ENCODE peak calls at places on chromosomes 13 and 19, in four cellular contexts. K is K562, W is GM12878, S is HepG2. H is an unnamed sample.
A peak's percentile ranks its signal among the peaks of the same experiment; 100 is the strongest.

GRCh38 chr19:40433391-40434216 is 7.8 kb upstream of the SERTAD1 start:
- DNase-seq in K (peak; percentile 93), W (no peak), S (peak; percentile 78), H (peak; percentile 98)

GRCh38 chr19:38095411-38096308 is 128.4 kb downstream of the DPF1 start:
- DNase-seq in K (peak; percentile 73), W (peak; percentile 17), S (peak; percentile 46), H (peak; percentile 86)

GRCh38 chr13:110379905-110380341 is 72.8 kb downstream of the COL4A2 start:
- DNase-seq in K (no peak), W (no peak), S (no peak), H (peak; percentile 18)

GRCh38 chr19:17671906-17672305 is 16.2 kb downstream of the UNC13A start:
- DNase-seq in K (peak; percentile 80), W (no peak), S (peak; percentile 24), H (no peak)

GRCh38 chr13:93304868-93305613 is 78.4 kb downstream of the GPC6 start:
- DNase-seq in K (no peak), W (no peak), S (no peak), H (no peak)

GRCh38 chr13:59016250-59016649 is 1147.5 kb downstream of the DIAPH3 start:
- DNase-seq in K (no peak), W (no peak), S (no peak), H (no peak)

GRCh38 chr13:29573190-29573589 is 22.3 kb downstream of the SLC7A1 start:
- DNase-seq in K (no peak), W (no peak), S (no peak), H (no peak)

GRCh38 chr19:47619763-47620162 is 10.8 kb downstream of the BICRA start:
- DNase-seq in K (peak; percentile 35), W (no peak), S (peak; percentile 58), H (no peak)

GRCh38 chr19:49752701-49753100 is 10.4 kb downstream of the TSKS start:
- DNase-seq in K (no peak), W (no peak), S (no peak), H (no peak)

GRCh38 chr19:54439174-54439851 is 9.7 kb upstream of the LENG8 start:
- DNase-seq in K (peak; percentile 50), W (no peak), S (peak; percentile 56), H (peak; percentile 69)

GRCh38 chr19:35216833-35217707 is 11.5 kb downstream of the FAM187B start:
- DNase-seq in K (no peak), W (no peak), S (no peak), H (no peak)

GRCh38 chr13:35191883-35192282 is 249.8 kb downstream of the NBEA start:
- DNase-seq in K (no peak), W (no peak), S (no peak), H (no peak)

GRCh38 chr19:33301011-33301899 is 1.1 kb downstream of the CEBPA start:
- DNase-seq in K (no peak), W (no peak), S (no peak), H (peak; percentile 59)

GRCh38 chr13:96650301-96650886 is 343.9 kb downstream of the OXGR1 start:
- DNase-seq in K (no peak), W (peak; percentile 12), S (no peak), H (no peak)

GRCh38 chr19:18839465-18840287 is 7.9 kb downstream of the UPF1 start:
- DNase-seq in K (no peak), W (no peak), S (peak; percentile 87), H (no peak)

GRCh38 chr13:78603240-78603947 is at the start of gene POU4F1:
- DNase-seq in K (peak; percentile 87), W (peak; percentile 19), S (peak; percentile 72), H (peak; percentile 76)

GRCh38 chr13:106535552-106536243 is at the start of gene EFNB2:
- DNase-seq in K (peak; percentile 97), W (peak; percentile 26), S (peak; percentile 67), H (peak; percentile 83)
- TF ChIP-seq ESRRA in K (no peak), W (no peak), S (no peak), H (no peak)

GRCh38 chr19:3146677-3147100 is 10.9 kb downstream of the GNA15 start:
- DNase-seq in K (peak; percentile 70), W (no peak), S (peak; percentile 21), H (no peak)

GRCh38 chr19:3149526-3150505 is 14.0 kb downstream of the GNA15 start:
- DNase-seq in K (no peak), W (no peak), S (no peak), H (no peak)

GRCh38 chr19:3150739-3151329 is 15.0 kb downstream of the GNA15 start:
- DNase-seq in K (no peak), W (no peak), S (no peak), H (no peak)

GRCh38 chr19:3149089-3149488 is 13.3 kb downstream of the GNA15 start:
- DNase-seq in K (no peak), W (no peak), S (no peak), H (no peak)

DNA sequence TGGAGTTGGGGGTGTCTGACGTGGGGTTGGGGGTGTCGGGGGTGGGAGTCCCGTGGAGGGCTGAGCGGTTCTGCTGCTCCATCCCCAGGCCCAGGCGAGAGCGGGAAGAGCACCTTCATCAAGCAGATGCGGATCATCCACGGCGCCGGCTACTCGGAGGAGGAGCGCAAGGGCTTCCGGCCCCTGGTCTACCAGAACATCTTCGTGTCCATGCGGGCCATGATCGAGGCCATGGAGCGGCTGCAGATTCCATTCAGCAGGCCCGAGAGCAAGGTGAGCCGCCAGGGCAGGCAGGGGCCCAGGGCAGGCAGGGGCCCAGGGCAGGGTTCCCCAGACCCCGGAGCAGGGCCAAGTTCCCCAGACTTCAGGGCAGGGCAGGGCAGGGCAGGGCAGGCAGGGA is 12.7 kb downstream of the GNA15 start:
- DNase-seq in K (no peak), W (no peak), S (no peak), H (no peak)
- H3K4me1 ChIP-seq in K (no peaks in the 10 kb centered on the region), W (peaks cover 12% of the 10 kb centered on the region), S (no peaks in the 10 kb centered on the region), H (no peaks in the 10 kb centered on the region)

GRCh38 chr13:63085851-63086250 is 1670.2 kb upstream of the PCDH20 start:
- DNase-seq in K (no peak), W (no peak), S (no peak), H (no peak)
- TF ChIP-seq ESRRA in K (no peak), W (no peak), S (no peak), H (no peak)

DNA sequence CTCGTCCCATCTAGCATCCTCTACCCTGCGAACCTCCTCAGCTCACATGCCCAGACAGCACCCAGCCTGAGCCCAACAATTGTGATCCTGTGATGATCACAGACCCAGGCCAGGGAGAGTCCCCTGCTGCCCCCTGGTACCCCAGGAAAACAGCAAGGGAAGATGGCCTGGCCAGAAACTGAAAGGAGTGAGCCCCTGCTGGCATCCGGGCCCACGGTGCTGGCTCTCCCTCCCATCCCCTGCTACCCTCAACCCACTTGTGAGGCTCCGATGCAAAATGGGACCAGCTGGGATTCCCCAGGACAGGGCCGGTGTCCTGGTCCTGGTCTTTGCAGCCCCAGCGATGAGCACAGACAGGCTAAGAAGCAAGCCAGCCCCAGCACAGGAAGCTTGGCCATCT is 14.1 kb downstream of the RANBP3 start:
- DNase-seq in K (no peak), W (no peak), S (no peak), H (no peak)
- H3K4me1 ChIP-seq in K (peaks cover 18% of the 10 kb centered on the region), W (peaks cover 26% of the 10 kb centered on the region), S (peaks cover 99% of the 10 kb centered on the region), H (peaks cover 10% of the 10 kb centered on the region)

GRCh38 chr13:36362251-36362650 is 16.1 kb upstream of the SPART start:
- DNase-seq in K (no peak), W (no peak), S (no peak), H (peak; percentile 4)
- TF ChIP-seq ESRRA in K (no peak), W (no peak), S (no peak), H (no peak)

GRCh38 chr19:934865-935422 is 9.1 kb downstream of the ARID3A start:
- DNase-seq in K (no peak), W (no peak), S (peak; percentile 88), H (peak; percentile 38)
- H3K4me1 ChIP-seq in K (no peaks in the 10 kb centered on the region), W (peaks cover 21% of the 10 kb centered on the region), S (peaks cover 91% of the 10 kb centered on the region), H (peaks cover 30% of the 10 kb centered on the region)

GRCh38 chr19:362683-363082 is 18.1 kb upstream of the MIER2 start:
- DNase-seq in K (no peak), W (no peak), S (no peak), H (no peak)
- TF ChIP-seq ESRRA in K (no peak), W (no peak), S (no peak), H (no peak)

GRCh38 chr19:29674374-29675119 is 9.3 kb downstream of the PLEKHF1 start:
- DNase-seq in K (no peak), W (no peak), S (no peak), H (no peak)

GRCh38 chr19:29672933-29673336 is 7.7 kb downstream of the PLEKHF1 start:
- DNase-seq in K (no peak), W (peak; percentile 69), S (no peak), H (no peak)

GRCh38 chr19:29675120-29675649 is 9.9 kb downstream of the PLEKHF1 start:
- DNase-seq in K (no peak), W (no peak), S (no peak), H (no peak)

GRCh38 chr19:29672319-29672932 is 7.2 kb downstream of the PLEKHF1 start:
- DNase-seq in K (peak; percentile 4), W (no peak), S (no peak), H (no peak)

GRCh38 chr19:29673451-29674371 is 8.4 kb downstream of the PLEKHF1 start:
- DNase-seq in K (no peak), W (no peak), S (no peak), H (no peak)
- H3K4me1 ChIP-seq in K (peaks cover 16% of the 10 kb centered on the region), W (peaks cover 51% of the 10 kb centered on the region), S (peaks cover 39% of the 10 kb centered on the region), H (peaks cover under 1% of the 10 kb centered on the region)

GRCh38 chr19:51971624-51972023 is 15.0 kb downstream of the ZNF350 start:
- DNase-seq in K (no peak), W (no peak), S (no peak), H (no peak)
- TF ChIP-seq ESRRA in K (no peak), W (no peak), S (no peak), H (no peak)